ENCODE peak calls at places on chromosomes 11 and 22, in four cellular contexts. P is pancreas, G is GM04503, W is AG04449. S is an unnamed sample.

GRCh38 chr11:75240381-75241035 is at the start of gene TPBGL:
- DNase-seq in P (no peak), G (no peak), W (no peak), S (no peak)

GRCh38 chr11:47143322-47143721 is 33.4 kb downstream of the ARFGAP2 start:
- DNase-seq in P (no peak), G (peak), W (peak), S (no peak)

GRCh38 chr11:106708348-106708747 is 309.9 kb downstream of the GUCY1A2 start:
- DNase-seq in P (no peak), G (no peak), W (no peak), S (no peak)

GRCh38 chr11:19499999-19500398 is 212.6 kb upstream of the NAV2 start:
- DNase-seq in P (no peak), G (peak), W (no peak), S (no peak)

GRCh38 chr11:87081358-87081757 is 43.6 kb downstream of the TMEM135 start:
- DNase-seq in P (no peak), G (no peak), W (no peak), S (no peak)

GRCh38 chr22:46007003-46007847 is 30.3 kb upstream of the WNT7B start:
- DNase-seq in P (peak), G (no peak), W (no peak), S (no peak)

GRCh38 chr11:93526691-93527583 is 16.3 kb downstream of the SMCO4 start:
- DNase-seq in P (no peak), G (no peak), W (no peak), S (no peak)

GRCh38 chr11:67732045-67732787 is 57.8 kb upstream of the ALDH3B2 start:
- DNase-seq in P (peak), G (no peak), W (no peak), S (peak)

GRCh38 chr11:122893131-122893530 is 10.6 kb downstream of the JHY start:
- DNase-seq in P (no peak), G (no peak), W (no peak), S (no peak)

GRCh38 chr22:38236786-38237185 is 35.0 kb downstream of the MAFF start:
- DNase-seq in P (no peak), G (no peak), W (no peak), S (no peak)

GRCh38 chr11:114566273-114566672 is 6.6 kb upstream of the NXPE1 start:
- DNase-seq in P (no peak), G (no peak), W (no peak), S (no peak)

GRCh38 chr11:73414977-73415492 is 38.8 kb downstream of the RELT start:
- DNase-seq in P (no peak), G (peak), W (peak), S (no peak)

GRCh38 chr11:62125316-62125715 is 1.5 kb downstream of the INCENP start:
- DNase-seq in P (no peak), G (no peak), W (no peak), S (no peak)

GRCh38 chr11:81963018-81963417 is 770.6 kb downstream of the FAM181B start:
- DNase-seq in P (no peak), G (no peak), W (no peak), S (no peak)

GRCh38 chr22:32202539-32203180 is 2.2 kb downstream of the RFPL2 start:
- DNase-seq in P (peak), G (peak), W (no peak), S (peak)

GRCh38 chr22:44728761-44729261 is 23.6 kb upstream of the ARHGAP8 start:
- DNase-seq in P (no peak), G (no peak), W (no peak), S (no peak)

GRCh38 chr22:49036513-49036912 is 791.2 kb downstream of the BRD1 start:
- DNase-seq in P (no peak), G (no peak), W (no peak), S (no peak)

GRCh38 chr11:32830796-32831195 is 1.1 kb downstream of the PRRG4 start:
- DNase-seq in P (no peak), G (no peak), W (no peak), S (no peak)

GRCh38 chr11:132969892-132970291 is 562.4 kb downstream of the OPCML start:
- DNase-seq in P (no peak), G (no peak), W (no peak), S (no peak)

GRCh38 chr11:131423715-131424114 is 53.3 kb downstream of the NTM start:
- DNase-seq in P (no peak), G (no peak), W (no peak), S (no peak)

GRCh38 chr11:299081-299891 is at the start of gene IFITM5:
- DNase-seq in P (no peak), G (no peak), W (no peak), S (no peak)

GRCh38 chr22:37021710-37022482 is 2.4 kb downstream of the MPST start:
- DNase-seq in P (no peak), G (no peak), W (no peak), S (peak)

GRCh38 chr22:50485221-50486131 is 1.2 kb upstream of the MIOX start:
- DNase-seq in P (peak), G (no peak), W (no peak), S (no peak)

GRCh38 chr11:114377612-114378267 is 22.6 kb downstream of the C11orf71 start:
- DNase-seq in P (no peak), G (peak), W (peak), S (no peak)

GRCh38 chr11:132312616-132313210 is 942.3 kb downstream of the NTM start:
- DNase-seq in P (no peak), G (no peak), W (no peak), S (peak)

GRCh38 chr11:107040447-107041444 is 22.5 kb upstream of the GUCY1A2 start:
- DNase-seq in P (no peak), G (peak), W (peak), S (no peak)

GRCh38 chr11:19849107-19849789 is 136.6 kb downstream of the NAV2 start:
- DNase-seq in P (peak), G (no peak), W (no peak), S (no peak)

GRCh38 chr22:31647516-31647915 is 14.5 kb downstream of the PISD start:
- DNase-seq in P (no peak), G (peak), W (peak), S (no peak)

GRCh38 chr11:92130432-92130831 is 94.2 kb upstream of the FAT3 start:
- DNase-seq in P (no peak), G (peak), W (no peak), S (no peak)

GRCh38 chr22:42418811-42419243 is 13.4 kb downstream of the NFAM1 start:
- DNase-seq in P (no peak), G (no peak), W (no peak), S (no peak)

GRCh38 chr11:31810779-31811647 is at the start of gene PAX6:
- DNase-seq in P (no peak), G (peak), W (no peak), S (peak)

GRCh38 chr11:12668166-12668565 is 6.1 kb upstream of the TEAD1 start:
- DNase-seq in P (no peak), G (no peak), W (no peak), S (no peak)

GRCh38 chr11:78808903-78809302 is 234.2 kb upstream of the NARS2 start:
- DNase-seq in P (no peak), G (no peak), W (no peak), S (no peak)

GRCh38 chr11:88543902-88544655 is 206.5 kb upstream of the CTSC start:
- DNase-seq in P (peak), G (peak), W (peak), S (peak)

S was measured in NCI-H1930.